ENCODE peak calls at places on chromosomes 16 and 17, in ten cellular contexts. One of them, this sample, is unnamed. For H3K9me3, the result is how much of the 10 kb centered on the place peaks cover.

GRCh38 chr17:78684026-78684425 is 98.0 kb downstream of the CYTH1 start:
- DNase-seq in sigmoid colon: no peak
- DNase-seq in fibroblast of lung: no peak
- DNase-seq in CD8-positive, alpha-beta T cell: no peak
- DNase-seq in colonic mucosa: no peak
- DNase-seq in PC-3: no peak
- DNase-seq in HCT116: no peak
- DNase-seq in heart left ventricle: no peak
- DNase-seq in WERI-Rb-1: no peak
- DNase-seq in neural progenitor cell: no peak
- DNase-seq in this sample: no peak

GRCh38 chr17:81419333-81419885 is 24.2 kb downstream of the BAHCC1 start:
- DNase-seq in sigmoid colon: peak
- DNase-seq in fibroblast of lung: peak
- DNase-seq in CD8-positive, alpha-beta T cell: no peak
- DNase-seq in colonic mucosa: peak
- DNase-seq in PC-3: peak
- DNase-seq in HCT116: peak
- DNase-seq in heart left ventricle: peak
- DNase-seq in WERI-Rb-1: no peak
- DNase-seq in neural progenitor cell: peak
- DNase-seq in this sample: no peak

GRCh38 chr16:82748026-82748425 is 121.3 kb downstream of the CDH13 start:
- DNase-seq in sigmoid colon: no peak
- DNase-seq in fibroblast of lung: peak
- DNase-seq in CD8-positive, alpha-beta T cell: no peak
- DNase-seq in colonic mucosa: no peak
- DNase-seq in PC-3: no peak
- DNase-seq in HCT116: no peak
- DNase-seq in heart left ventricle: peak
- DNase-seq in WERI-Rb-1: no peak
- DNase-seq in neural progenitor cell: no peak
- DNase-seq in this sample: no peak

GRCh38 chr16:56262148-56262878 is 71.0 kb downstream of the GNAO1 start:
- DNase-seq in sigmoid colon: peak
- DNase-seq in fibroblast of lung: no peak
- DNase-seq in CD8-positive, alpha-beta T cell: peak
- DNase-seq in colonic mucosa: no peak
- DNase-seq in PC-3: peak
- DNase-seq in HCT116: no peak
- DNase-seq in heart left ventricle: no peak
- DNase-seq in WERI-Rb-1: no peak
- DNase-seq in neural progenitor cell: no peak
- DNase-seq in this sample: no peak

GRCh38 chr16:56657555-56658430 is at the start of gene MT1F:
- DNase-seq in sigmoid colon: peak
- DNase-seq in fibroblast of lung: peak
- DNase-seq in CD8-positive, alpha-beta T cell: peak
- DNase-seq in colonic mucosa: peak
- DNase-seq in PC-3: peak
- DNase-seq in HCT116: peak
- DNase-seq in heart left ventricle: peak
- DNase-seq in WERI-Rb-1: no peak
- DNase-seq in neural progenitor cell: peak
- DNase-seq in this sample: no peak

GRCh38 chr17:77965354-77965753 is 6.9 kb downstream of the TNRC6C start:
- DNase-seq in sigmoid colon: no peak
- DNase-seq in fibroblast of lung: no peak
- DNase-seq in CD8-positive, alpha-beta T cell: no peak
- DNase-seq in colonic mucosa: no peak
- DNase-seq in PC-3: no peak
- DNase-seq in HCT116: no peak
- DNase-seq in heart left ventricle: no peak
- DNase-seq in WERI-Rb-1: no peak
- DNase-seq in neural progenitor cell: no peak
- DNase-seq in this sample: no peak

GRCh38 chr17:63834431-63835166 is 7.1 kb upstream of the FTSJ3 start:
- DNase-seq in sigmoid colon: peak
- DNase-seq in fibroblast of lung: peak
- DNase-seq in CD8-positive, alpha-beta T cell: no peak
- DNase-seq in colonic mucosa: no peak
- DNase-seq in PC-3: peak
- DNase-seq in HCT116: peak
- DNase-seq in heart left ventricle: peak
- DNase-seq in WERI-Rb-1: peak
- DNase-seq in neural progenitor cell: peak
- DNase-seq in this sample: peak

GRCh38 chr17:50505731-50506130 is 2.5 kb upstream of the MYCBPAP start:
- DNase-seq in sigmoid colon: no peak
- DNase-seq in fibroblast of lung: no peak
- DNase-seq in CD8-positive, alpha-beta T cell: no peak
- DNase-seq in colonic mucosa: no peak
- DNase-seq in PC-3: no peak
- DNase-seq in HCT116: no peak
- DNase-seq in heart left ventricle: no peak
- DNase-seq in WERI-Rb-1: no peak
- DNase-seq in neural progenitor cell: no peak
- DNase-seq in this sample: no peak

GRCh38 chr17:45282683-45283644 is 21.1 kb upstream of the SPATA32 start:
- DNase-seq in sigmoid colon: peak
- DNase-seq in fibroblast of lung: peak
- DNase-seq in CD8-positive, alpha-beta T cell: no peak
- DNase-seq in colonic mucosa: no peak
- DNase-seq in PC-3: no peak
- DNase-seq in HCT116: no peak
- DNase-seq in heart left ventricle: no peak
- DNase-seq in WERI-Rb-1: peak
- DNase-seq in neural progenitor cell: no peak
- DNase-seq in this sample: no peak

GRCh38 chr17:76063880-76064546 is 8.3 kb downstream of the SRP68 start:
- DNase-seq in sigmoid colon: no peak
- DNase-seq in fibroblast of lung: no peak
- DNase-seq in CD8-positive, alpha-beta T cell: no peak
- DNase-seq in colonic mucosa: no peak
- DNase-seq in PC-3: no peak
- DNase-seq in HCT116: no peak
- DNase-seq in heart left ventricle: no peak
- DNase-seq in WERI-Rb-1: no peak
- DNase-seq in neural progenitor cell: no peak
- DNase-seq in this sample: no peak

DNA sequence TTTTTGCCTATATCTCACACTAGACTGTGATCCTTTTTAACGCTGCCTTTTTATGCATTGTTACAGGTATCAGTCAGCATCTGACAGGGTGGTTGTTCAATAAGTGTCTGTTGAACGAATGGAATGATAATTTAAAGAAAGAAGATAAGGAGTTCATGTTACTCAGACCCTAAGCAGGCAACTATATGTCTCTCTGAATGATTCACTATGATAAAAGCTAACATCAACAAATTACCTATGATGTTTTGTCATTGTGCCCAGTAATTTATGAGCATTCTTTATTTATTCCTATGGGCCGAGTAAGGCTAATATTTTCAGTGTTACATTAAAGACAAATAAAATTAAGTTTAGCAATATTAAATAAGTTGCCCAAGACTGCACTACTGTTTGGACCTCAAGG is 435.0 kb upstream of the KIF2B start:
- DNase-seq in sigmoid colon: no peak
- DNase-seq in fibroblast of lung: no peak
- DNase-seq in CD8-positive, alpha-beta T cell: no peak
- DNase-seq in colonic mucosa: no peak
- DNase-seq in PC-3: peak
- DNase-seq in HCT116: no peak
- DNase-seq in heart left ventricle: no peak
- DNase-seq in WERI-Rb-1: no peak
- DNase-seq in neural progenitor cell: no peak
- DNase-seq in this sample: no peak
- H3K9me3 ChIP-seq in sigmoid colon: under half
- H3K9me3 ChIP-seq in fibroblast of lung: under half
- H3K9me3 ChIP-seq in CD8-positive, alpha-beta T cell: under half
- H3K9me3 ChIP-seq in colonic mucosa: under half
- H3K9me3 ChIP-seq in PC-3: under half
- H3K9me3 ChIP-seq in HCT116: under half
- H3K9me3 ChIP-seq in heart left ventricle: under half
- H3K9me3 ChIP-seq in WERI-Rb-1: under half
- H3K9me3 ChIP-seq in neural progenitor cell: under half
- H3K9me3 ChIP-seq in this sample: under half

GRCh38 chr16:12732600-12732999 is 71.1 kb downstream of the CPPED1 start:
- DNase-seq in sigmoid colon: no peak
- DNase-seq in fibroblast of lung: no peak
- DNase-seq in CD8-positive, alpha-beta T cell: no peak
- DNase-seq in colonic mucosa: no peak
- DNase-seq in PC-3: no peak
- DNase-seq in HCT116: no peak
- DNase-seq in heart left ventricle: no peak
- DNase-seq in WERI-Rb-1: no peak
- DNase-seq in neural progenitor cell: no peak
- DNase-seq in this sample: no peak

GRCh38 chr16:12739738-12740137 is 63.9 kb downstream of the CPPED1 start:
- DNase-seq in sigmoid colon: no peak
- DNase-seq in fibroblast of lung: no peak
- DNase-seq in CD8-positive, alpha-beta T cell: no peak
- DNase-seq in colonic mucosa: no peak
- DNase-seq in PC-3: no peak
- DNase-seq in HCT116: no peak
- DNase-seq in heart left ventricle: no peak
- DNase-seq in WERI-Rb-1: no peak
- DNase-seq in neural progenitor cell: no peak
- DNase-seq in this sample: no peak

GRCh38 chr16:12737563-12737962 is 66.1 kb downstream of the CPPED1 start:
- DNase-seq in sigmoid colon: no peak
- DNase-seq in fibroblast of lung: no peak
- DNase-seq in CD8-positive, alpha-beta T cell: no peak
- DNase-seq in colonic mucosa: no peak
- DNase-seq in PC-3: no peak
- DNase-seq in HCT116: no peak
- DNase-seq in heart left ventricle: no peak
- DNase-seq in WERI-Rb-1: no peak
- DNase-seq in neural progenitor cell: no peak
- DNase-seq in this sample: no peak

GRCh38 chr16:12741176-12741575 is 62.5 kb downstream of the CPPED1 start:
- DNase-seq in sigmoid colon: no peak
- DNase-seq in fibroblast of lung: no peak
- DNase-seq in CD8-positive, alpha-beta T cell: no peak
- DNase-seq in colonic mucosa: no peak
- DNase-seq in PC-3: no peak
- DNase-seq in HCT116: no peak
- DNase-seq in heart left ventricle: no peak
- DNase-seq in WERI-Rb-1: no peak
- DNase-seq in neural progenitor cell: no peak
- DNase-seq in this sample: no peak

GRCh38 chr16:12735805-12736204 is 67.9 kb downstream of the CPPED1 start:
- DNase-seq in sigmoid colon: no peak
- DNase-seq in fibroblast of lung: no peak
- DNase-seq in CD8-positive, alpha-beta T cell: no peak
- DNase-seq in colonic mucosa: no peak
- DNase-seq in PC-3: no peak
- DNase-seq in HCT116: no peak
- DNase-seq in heart left ventricle: no peak
- DNase-seq in WERI-Rb-1: no peak
- DNase-seq in neural progenitor cell: no peak
- DNase-seq in this sample: no peak
- H3K9me3 ChIP-seq in sigmoid colon: under half
- H3K9me3 ChIP-seq in fibroblast of lung: under half
- H3K9me3 ChIP-seq in CD8-positive, alpha-beta T cell: under half
- H3K9me3 ChIP-seq in colonic mucosa: under half
- H3K9me3 ChIP-seq in PC-3: under half
- H3K9me3 ChIP-seq in HCT116: under half
- H3K9me3 ChIP-seq in heart left ventricle: under half
- H3K9me3 ChIP-seq in WERI-Rb-1: under half
- H3K9me3 ChIP-seq in neural progenitor cell: under half
- H3K9me3 ChIP-seq in this sample: under half

GRCh38 chr17:36048061-36048460 is 16.0 kb upstream of the CCL18 start:
- DNase-seq in sigmoid colon: no peak
- DNase-seq in fibroblast of lung: no peak
- DNase-seq in CD8-positive, alpha-beta T cell: no peak
- DNase-seq in colonic mucosa: no peak
- DNase-seq in PC-3: no peak
- DNase-seq in HCT116: no peak
- DNase-seq in heart left ventricle: no peak
- DNase-seq in WERI-Rb-1: no peak
- DNase-seq in neural progenitor cell: no peak
- DNase-seq in this sample: no peak

DNA sequence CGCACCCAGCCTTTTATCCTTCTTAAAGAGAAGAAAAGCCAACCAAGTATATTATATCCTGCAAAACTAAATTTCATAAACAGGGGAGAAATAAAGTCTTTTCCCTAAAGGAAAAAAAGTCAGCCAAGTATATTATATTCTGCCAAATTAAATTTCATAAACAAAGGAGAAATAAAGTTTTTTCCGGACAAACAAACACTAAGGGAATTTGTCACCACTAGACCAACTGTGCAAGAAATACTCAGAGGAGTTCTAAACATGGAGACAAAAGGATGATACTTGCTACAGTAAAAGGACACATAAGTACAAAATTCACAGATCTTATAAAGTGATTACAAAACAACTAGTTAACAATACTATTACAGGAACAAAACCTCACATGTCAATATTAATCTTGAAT is 14.4 kb upstream of the CCL18 start:
- DNase-seq in sigmoid colon: no peak
- DNase-seq in fibroblast of lung: no peak
- DNase-seq in CD8-positive, alpha-beta T cell: no peak
- DNase-seq in colonic mucosa: no peak
- DNase-seq in PC-3: no peak
- DNase-seq in HCT116: no peak
- DNase-seq in heart left ventricle: no peak
- DNase-seq in WERI-Rb-1: no peak
- DNase-seq in neural progenitor cell: no peak
- DNase-seq in this sample: no peak
- H3K9me3 ChIP-seq in sigmoid colon: under half
- H3K9me3 ChIP-seq in fibroblast of lung: under half
- H3K9me3 ChIP-seq in CD8-positive, alpha-beta T cell: under half
- H3K9me3 ChIP-seq in colonic mucosa: under half
- H3K9me3 ChIP-seq in PC-3: under half
- H3K9me3 ChIP-seq in HCT116: under half
- H3K9me3 ChIP-seq in heart left ventricle: under half
- H3K9me3 ChIP-seq in WERI-Rb-1: under half
- H3K9me3 ChIP-seq in neural progenitor cell: under half
- H3K9me3 ChIP-seq in this sample: under half

GRCh38 chr16:866252-866651 is 65.7 kb upstream of the GNG13 start:
- DNase-seq in sigmoid colon: no peak
- DNase-seq in fibroblast of lung: no peak
- DNase-seq in CD8-positive, alpha-beta T cell: no peak
- DNase-seq in colonic mucosa: no peak
- DNase-seq in PC-3: no peak
- DNase-seq in HCT116: no peak
- DNase-seq in heart left ventricle: no peak
- DNase-seq in WERI-Rb-1: no peak
- DNase-seq in neural progenitor cell: no peak
- DNase-seq in this sample: no peak
- H3K9me3 ChIP-seq in sigmoid colon: under half
- H3K9me3 ChIP-seq in fibroblast of lung: under half
- H3K9me3 ChIP-seq in CD8-positive, alpha-beta T cell: under half
- H3K9me3 ChIP-seq in colonic mucosa: under half
- H3K9me3 ChIP-seq in PC-3: under half
- H3K9me3 ChIP-seq in HCT116: under half
- H3K9me3 ChIP-seq in heart left ventricle: under half
- H3K9me3 ChIP-seq in WERI-Rb-1: under half
- H3K9me3 ChIP-seq in neural progenitor cell: under half
- H3K9me3 ChIP-seq in this sample: under half

GRCh38 chr16:35931722-35932121 is 2472.3 kb downstream of the TP53TG3F start:
- DNase-seq in sigmoid colon: no peak
- DNase-seq in fibroblast of lung: no peak
- DNase-seq in CD8-positive, alpha-beta T cell: no peak
- DNase-seq in colonic mucosa: no peak
- DNase-seq in PC-3: no peak
- DNase-seq in HCT116: no peak
- DNase-seq in heart left ventricle: no peak
- DNase-seq in WERI-Rb-1: no peak
- DNase-seq in neural progenitor cell: no peak
- DNase-seq in this sample: no peak
- H3K9me3 ChIP-seq in sigmoid colon: under half
- H3K9me3 ChIP-seq in fibroblast of lung: under half
- H3K9me3 ChIP-seq in CD8-positive, alpha-beta T cell: under half
- H3K9me3 ChIP-seq in colonic mucosa: under half
- H3K9me3 ChIP-seq in PC-3: under half
- H3K9me3 ChIP-seq in HCT116: under half
- H3K9me3 ChIP-seq in heart left ventricle: half or more
- H3K9me3 ChIP-seq in WERI-Rb-1: under half
- H3K9me3 ChIP-seq in neural progenitor cell: half or more
- H3K9me3 ChIP-seq in this sample: under half